ENCODE peak calls at places on chromosomes 13 and 19, in five cellular contexts. L is HAP-1, Q is uterus, C is heart right ventricle, V is IMR-90. E is an unnamed sample.

GRCh38 chr19:46147791-46148288 is at the start of gene IGFL2:
- DNase-seq in C (no peak), Q (no peak), L (no peak), V (no peak), E (peak; percentile 86)

GRCh38 chr13:30908416-30908980 is 2.4 kb downstream of the MEDAG start:
- DNase-seq in V (peak; percentile 22), L (no peak), Q (peak; percentile 82), C (peak; percentile 24), E (peak; percentile 77)

GRCh38 chr19:2261438-2262172 is 5.4 kb upstream of the JSRP1 start:
- DNase-seq in C (no peak), V (no peak), Q (no peak), L (no peak), E (no peak)

GRCh38 chr13:46572758-46573384 is 19.9 kb downstream of the LRCH1 start:
- DNase-seq in C (no peak), L (no peak), Q (no peak), V (no peak), E (no peak)

GRCh38 chr13:53941588-53942190 is 913.1 kb downstream of the OLFM4 start:
- DNase-seq in L (no peak), Q (no peak), C (no peak), V (no peak), E (no peak)

GRCh38 chr13:105804561-105805190 is 730.8 kb downstream of the EFNB2 start:
- DNase-seq in Q (no peak), L (no peak), C (no peak), V (peak; percentile 59), E (no peak)

GRCh38 chr13:50989476-50989875 is 79.9 kb downstream of the RNASEH2B start:
- DNase-seq in V (no peak), C (no peak), Q (peak; percentile 66), L (peak; percentile 40), E (no peak)

GRCh38 chr13:45674908-45675307 is 27.2 kb upstream of the CBY2 start:
- DNase-seq in Q (no peak), C (no peak), L (peak; percentile 75), V (peak; percentile 52), E (peak; percentile 39)

GRCh38 chr13:20393273-20394235 is 132.1 kb downstream of the CRYL1 start:
- DNase-seq in Q (no peak), C (no peak), V (no peak), L (no peak), E (no peak)

GRCh38 chr19:46944918-46945628 is 74.6 kb upstream of the NPAS1 start:
- DNase-seq in V (peak; percentile 70), Q (peak; percentile 50), C (peak; percentile 75), L (no peak), E (no peak)

GRCh38 chr19:4730740-4731171 is 7.1 kb upstream of the DPP9 start:
- DNase-seq in C (peak; percentile 42), Q (no peak), L (no peak), V (no peak), E (no peak)

GRCh38 chr13:29849071-29849541 is 1.3 kb downstream of the UBL3 start:
- DNase-seq in Q (no peak), V (peak; percentile 22), L (peak; percentile 39), C (no peak), E (no peak)

GRCh38 chr13:107906131-107906530 is 309.2 kb downstream of the LIG4 start:
- DNase-seq in C (no peak), Q (no peak), L (no peak), V (no peak), E (no peak)

GRCh38 chr13:106212436-106213010 is 322.9 kb downstream of the EFNB2 start:
- DNase-seq in V (no peak), L (no peak), C (no peak), Q (no peak), E (no peak)

GRCh38 chr19:38278751-38279150 is 14.4 kb downstream of the SPINT2 start:
- DNase-seq in Q (no peak), V (no peak), C (no peak), L (no peak), E (no peak)

GRCh38 chr19:55460670-55461258 is 678 bp downstream of the ISOC2 start:
- DNase-seq in V (peak; percentile 74), C (peak; percentile 87), Q (peak; percentile 87), L (peak; percentile 91), E (peak; percentile 96)

GRCh38 chr13:110228936-110229904 is 77.7 kb downstream of the COL4A1 start:
- DNase-seq in Q (no peak), V (no peak), L (no peak), C (no peak), E (peak; percentile 74)

GRCh38 chr19:55173717-55174409 is 6.2 kb downstream of the SYT5 start:
- DNase-seq in C (peak; percentile 60), V (peak; percentile 43), Q (peak; percentile 46), L (peak; percentile 58), E (no peak)

GRCh38 chr19:14450168-14450874 is 17.2 kb downstream of the PKN1 start:
- DNase-seq in C (peak; percentile 35), V (no peak), Q (no peak), L (peak; percentile 54), E (no peak)

GRCh38 chr13:34046457-34046856 is 228.5 kb downstream of the RFC3 start:
- DNase-seq in C (no peak), Q (no peak), V (no peak), L (no peak), E (no peak)

GRCh38 chr19:7871530-7872305 is 2.5 kb downstream of the PRR36 start:
- DNase-seq in L (peak; percentile 92), Q (peak; percentile 78), C (peak; percentile 82), V (peak; percentile 85), E (no peak)

GRCh38 chr13:107886118-107886517 is 329.2 kb downstream of the LIG4 start:
- DNase-seq in C (no peak), L (no peak), Q (no peak), V (no peak), E (no peak)

GRCh38 chr19:13974073-13974472 is 21.8 kb downstream of the DCAF15 start:
- DNase-seq in C (no peak), L (no peak), V (no peak), Q (no peak), E (no peak)

GRCh38 chr19:16518483-16519229 is 22.5 kb downstream of the C19orf44 start:
- DNase-seq in C (no peak), L (no peak), V (no peak), Q (no peak), E (no peak)

GRCh38 chr13:99086149-99086868 is 108.4 kb upstream of the DOCK9 start:
- DNase-seq in C (peak; percentile 58), Q (peak; percentile 42), V (peak; percentile 47), L (peak; percentile 31), E (no peak)
- H3K27me3 ChIP-seq in C (peaks cover 90% of the 10 kb centered on the region), Q (no peaks in the 10 kb centered on the region), V (peaks cover 10% of the 10 kb centered on the region), L (no peaks in the 10 kb centered on the region), E (no peaks in the 10 kb centered on the region)

GRCh38 chr19:35563207-35563829 is at the start of gene ATP4A:
- DNase-seq in C (no peak), Q (no peak), V (no peak), L (no peak), E (no peak)
- H3K27me3 ChIP-seq in C (peaks cover 52% of the 10 kb centered on the region), Q (peaks cover 3% of the 10 kb centered on the region), V (peaks cover 35% of the 10 kb centered on the region), L (peaks cover 2% of the 10 kb centered on the region), E (peaks cover 11% of the 10 kb centered on the region)

DNA sequence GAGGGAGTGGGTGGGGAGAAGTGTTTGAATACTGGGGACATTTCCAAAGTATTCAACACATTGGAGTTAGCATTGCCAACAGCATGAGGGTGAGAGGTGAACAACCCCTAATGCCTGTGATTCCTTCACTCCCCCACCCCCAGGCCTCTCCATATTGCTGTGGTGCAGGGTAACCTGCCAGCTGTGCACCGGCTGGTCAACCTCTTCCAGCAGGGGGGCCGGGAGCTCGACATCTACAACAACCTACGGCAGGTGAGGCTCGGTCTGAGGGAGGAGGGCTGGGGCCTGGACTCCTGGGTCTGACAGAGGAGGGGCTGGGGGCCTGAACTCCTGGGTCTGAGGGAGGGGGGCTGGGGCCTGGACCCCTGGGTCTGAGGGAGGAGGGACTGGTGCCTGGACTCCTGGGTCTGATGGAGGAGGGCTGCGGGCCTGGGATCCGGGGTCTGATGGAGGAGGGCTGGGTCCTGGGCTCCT is 7.6 kb downstream of the BCL3 start:
- DNase-seq in Q (no peak), V (no peak), C (no peak), L (no peak), E (no peak)
- H3K27me3 ChIP-seq in Q (no peaks in the 10 kb centered on the region), V (no peaks in the 10 kb centered on the region), C (no peaks in the 10 kb centered on the region), L (no peaks in the 10 kb centered on the region), E (no peaks in the 10 kb centered on the region)

GRCh38 chr19:35292421-35292820 is 460 bp downstream of the MAG start:
- DNase-seq in L (no peak), V (no peak), C (no peak), Q (no peak), E (no peak)

GRCh38 chr19:35290381-35291135 is 1.4 kb upstream of the MAG start:
- DNase-seq in L (no peak), Q (no peak), V (no peak), C (no peak), E (no peak)

GRCh38 chr19:35292986-35293732 is 1.2 kb downstream of the MAG start:
- DNase-seq in L (no peak), Q (no peak), V (no peak), C (no peak), E (no peak)

GRCh38 chr19:35291916-35292315 is at the start of gene MAG:
- DNase-seq in V (no peak), Q (no peak), L (no peak), C (no peak), E (no peak)

GRCh38 chr19:35291259-35291658 is 702 bp upstream of the MAG start:
- DNase-seq in V (no peak), C (no peak), L (no peak), Q (no peak), E (no peak)
- H3K27me3 ChIP-seq in V (peaks cover 25% of the 10 kb centered on the region), C (peaks cover 22% of the 10 kb centered on the region), L (no peaks in the 10 kb centered on the region), Q (no peaks in the 10 kb centered on the region), E (no peaks in the 10 kb centered on the region)

DNA sequence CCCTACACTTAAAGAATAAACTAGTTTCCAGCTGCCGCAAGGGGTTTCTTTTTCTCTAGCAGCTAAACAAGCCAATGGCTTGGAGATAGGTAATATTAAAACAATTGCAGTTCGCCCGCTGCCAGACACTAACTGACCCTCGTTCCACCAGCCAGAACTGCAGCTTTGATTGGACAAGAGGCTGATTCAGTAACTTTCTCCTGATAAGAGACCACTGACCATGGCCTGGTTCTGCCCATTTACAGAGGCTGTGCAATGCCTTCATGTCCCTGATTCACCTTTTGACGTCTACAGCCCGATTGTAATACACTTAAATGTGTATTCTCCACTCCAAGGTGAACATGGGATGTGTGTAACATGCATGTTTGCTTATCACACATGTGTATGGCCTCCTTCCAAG is 12.8 kb upstream of the C19orf12 start:
- DNase-seq in Q (no peak), C (no peak), L (no peak), V (no peak), E (no peak)
- H3K27me3 ChIP-seq in Q (no peaks in the 10 kb centered on the region), C (peaks cover 30% of the 10 kb centered on the region), L (no peaks in the 10 kb centered on the region), V (peaks cover 37% of the 10 kb centered on the region), E (no peaks in the 10 kb centered on the region)